ENCODE peak calls at places on chromosomes 6 and 20, in five cellular contexts. One of them, this sample, is unnamed.
A peak's percentile ranks its signal among the peaks of the same experiment; 100 is the strongest.

GRCh38 chr6:125157280-125157679 is 3.7 kb downstream of the TPD52L1 start:
- DNase-seq in fibroblast of mammary gland: no peak
- DNase-seq in stomach: no peak
- DNase-seq in Peyer's patch: no peak
- DNase-seq in lung: no peak
- DNase-seq in this sample: no peak

GRCh38 chr6:32906539-32906938 is 34.3 kb downstream of the HLA-DMB start:
- DNase-seq in fibroblast of mammary gland: peak; percentile 45
- DNase-seq in stomach: no peak
- DNase-seq in Peyer's patch: no peak
- DNase-seq in lung: no peak
- DNase-seq in this sample: no peak

GRCh38 chr20:23386304-23387117 is 24.5 kb downstream of the GZF1 start:
- DNase-seq in fibroblast of mammary gland: no peak
- DNase-seq in stomach: no peak
- DNase-seq in Peyer's patch: no peak
- DNase-seq in lung: no peak
- DNase-seq in this sample: no peak

GRCh38 chr20:16761305-16761829 is 13.2 kb downstream of the OTOR start:
- DNase-seq in fibroblast of mammary gland: peak; percentile 75
- DNase-seq in stomach: peak; percentile 45
- DNase-seq in Peyer's patch: peak; percentile 67
- DNase-seq in lung: peak; percentile 45
- DNase-seq in this sample: peak; percentile 72

GRCh38 chr6:136123464-136123863 is 126.6 kb downstream of the MTFR2 start:
- DNase-seq in fibroblast of mammary gland: peak; percentile 63
- DNase-seq in stomach: no peak
- DNase-seq in Peyer's patch: no peak
- DNase-seq in lung: no peak
- DNase-seq in this sample: no peak

GRCh38 chr6:148513145-148514071 is 170.8 kb downstream of the SASH1 start:
- DNase-seq in fibroblast of mammary gland: peak; percentile 83
- DNase-seq in stomach: no peak
- DNase-seq in Peyer's patch: no peak
- DNase-seq in lung: no peak
- DNase-seq in this sample: no peak

GRCh38 chr20:52031574-52032303 is 159.8 kb downstream of the ZFP64 start:
- DNase-seq in fibroblast of mammary gland: peak; percentile 74
- DNase-seq in stomach: no peak
- DNase-seq in Peyer's patch: peak; percentile 54
- DNase-seq in lung: no peak
- DNase-seq in this sample: no peak

GRCh38 chr6:169168302-169168630 is 85.4 kb downstream of the THBS2 start:
- DNase-seq in fibroblast of mammary gland: no peak
- DNase-seq in stomach: peak; percentile 4
- DNase-seq in Peyer's patch: no peak
- DNase-seq in lung: no peak
- DNase-seq in this sample: no peak

GRCh38 chr6:153045271-153045670 is 42.8 kb upstream of the MTRF1L start:
- DNase-seq in fibroblast of mammary gland: no peak
- DNase-seq in stomach: no peak
- DNase-seq in Peyer's patch: no peak
- DNase-seq in lung: no peak
- DNase-seq in this sample: no peak

GRCh38 chr6:54805077-54805476 is 41.5 kb upstream of the FAM83B start:
- DNase-seq in fibroblast of mammary gland: no peak
- DNase-seq in stomach: no peak
- DNase-seq in Peyer's patch: no peak
- DNase-seq in lung: no peak
- DNase-seq in this sample: no peak

GRCh38 chr6:158253248-158253647 is 59.0 kb upstream of the TULP4 start:
- DNase-seq in fibroblast of mammary gland: no peak
- DNase-seq in stomach: no peak
- DNase-seq in Peyer's patch: no peak
- DNase-seq in lung: no peak
- DNase-seq in this sample: no peak

GRCh38 chr20:23299673-23300050 is 50.9 kb upstream of the NXT1 start:
- DNase-seq in fibroblast of mammary gland: no peak
- DNase-seq in stomach: no peak
- DNase-seq in Peyer's patch: no peak
- DNase-seq in lung: no peak
- DNase-seq in this sample: no peak

GRCh38 chr20:40807094-40807623 is 118.1 kb upstream of the MAFB start:
- DNase-seq in fibroblast of mammary gland: no peak
- DNase-seq in stomach: no peak
- DNase-seq in Peyer's patch: no peak
- DNase-seq in lung: no peak
- DNase-seq in this sample: no peak

GRCh38 chr6:132161283-132161682 is 210.1 kb upstream of the CCN2 start:
- DNase-seq in fibroblast of mammary gland: peak; percentile 64
- DNase-seq in stomach: no peak
- DNase-seq in Peyer's patch: no peak
- DNase-seq in lung: no peak
- DNase-seq in this sample: peak; percentile 51

GRCh38 chr6:90918361-90918760 is 331.5 kb upstream of the MAP3K7 start:
- DNase-seq in fibroblast of mammary gland: no peak
- DNase-seq in stomach: no peak
- DNase-seq in Peyer's patch: no peak
- DNase-seq in lung: no peak
- DNase-seq in this sample: no peak

GRCh38 chr6:28609672-28610071 is 84.0 kb downstream of the GPX5 start:
- DNase-seq in fibroblast of mammary gland: no peak
- DNase-seq in stomach: no peak
- DNase-seq in Peyer's patch: no peak
- DNase-seq in lung: no peak
- DNase-seq in this sample: no peak

GRCh38 chr6:113385020-113385431 is 472.1 kb upstream of the MARCKS start:
- DNase-seq in fibroblast of mammary gland: peak; percentile 42
- DNase-seq in stomach: no peak
- DNase-seq in Peyer's patch: no peak
- DNase-seq in lung: no peak
- DNase-seq in this sample: no peak

GRCh38 chr6:148682990-148683389 is 63.8 kb upstream of the UST start:
- DNase-seq in fibroblast of mammary gland: no peak
- DNase-seq in stomach: no peak
- DNase-seq in Peyer's patch: no peak
- DNase-seq in lung: no peak
- DNase-seq in this sample: no peak

GRCh38 chr6:33610057-33610456 is 11.1 kb upstream of the ITPR3 start:
- DNase-seq in fibroblast of mammary gland: no peak
- DNase-seq in stomach: no peak
- DNase-seq in Peyer's patch: no peak
- DNase-seq in lung: no peak
- DNase-seq in this sample: peak; percentile 42

GRCh38 chr6:143806282-143807102 is 36.6 kb upstream of the LTV1 start:
- DNase-seq in fibroblast of mammary gland: peak; percentile 86
- DNase-seq in stomach: no peak
- DNase-seq in Peyer's patch: no peak
- DNase-seq in lung: peak; percentile 30
- DNase-seq in this sample: peak; percentile 67

GRCh38 chr6:9482030-9482731 is 932.7 kb downstream of the TFAP2A start:
- DNase-seq in fibroblast of mammary gland: peak; percentile 94
- DNase-seq in stomach: no peak
- DNase-seq in Peyer's patch: no peak
- DNase-seq in lung: no peak
- DNase-seq in this sample: peak; percentile 94

GRCh38 chr6:32956176-32956575 is 3.3 kb upstream of the HLA-DMA start:
- DNase-seq in fibroblast of mammary gland: no peak
- DNase-seq in stomach: no peak
- DNase-seq in Peyer's patch: no peak
- DNase-seq in lung: no peak
- DNase-seq in this sample: no peak

GRCh38 chr20:63968928-63969760 is 586 bp downstream of the ZNF512B start:
- DNase-seq in fibroblast of mammary gland: no peak
- DNase-seq in stomach: peak; percentile 27
- DNase-seq in Peyer's patch: peak; percentile 71
- DNase-seq in lung: no peak
- DNase-seq in this sample: no peak

GRCh38 chr6:131976545-131977061 is 25.4 kb upstream of the CCN2 start:
- DNase-seq in fibroblast of mammary gland: peak; percentile 23
- DNase-seq in stomach: no peak
- DNase-seq in Peyer's patch: no peak
- DNase-seq in lung: no peak
- DNase-seq in this sample: no peak

GRCh38 chr20:53394433-53394832 is 199.2 kb downstream of the ZNF217 start:
- DNase-seq in fibroblast of mammary gland: no peak
- DNase-seq in stomach: no peak
- DNase-seq in Peyer's patch: no peak
- DNase-seq in lung: no peak
- DNase-seq in this sample: no peak

GRCh38 chr6:57162008-57162407 is 10.1 kb upstream of the BAG2 start:
- DNase-seq in fibroblast of mammary gland: no peak
- DNase-seq in stomach: no peak
- DNase-seq in Peyer's patch: no peak
- DNase-seq in lung: no peak
- DNase-seq in this sample: no peak

GRCh38 chr20:24764825-24765224 is 184.2 kb upstream of the CST7 start:
- DNase-seq in fibroblast of mammary gland: no peak
- DNase-seq in stomach: peak; percentile 20
- DNase-seq in Peyer's patch: no peak
- DNase-seq in lung: no peak
- DNase-seq in this sample: no peak

GRCh38 chr20:60649541-60649940 is 602.5 kb upstream of the CDH4 start:
- DNase-seq in fibroblast of mammary gland: no peak
- DNase-seq in stomach: no peak
- DNase-seq in Peyer's patch: no peak
- DNase-seq in lung: no peak
- DNase-seq in this sample: no peak

GRCh38 chr6:101462576-101462975 is 69.1 kb downstream of the GRIK2 start:
- DNase-seq in fibroblast of mammary gland: peak; percentile 63
- DNase-seq in stomach: no peak
- DNase-seq in Peyer's patch: no peak
- DNase-seq in lung: no peak
- DNase-seq in this sample: peak; percentile 4

GRCh38 chr6:127192911-127193503 is 73.7 kb upstream of the RNF146 start:
- DNase-seq in fibroblast of mammary gland: peak; percentile 82
- DNase-seq in stomach: no peak
- DNase-seq in Peyer's patch: no peak
- DNase-seq in lung: no peak
- DNase-seq in this sample: peak; percentile 14

GRCh38 chr6:150150458-150150820 is 7.6 kb downstream of the PPP1R14C start:
- DNase-seq in fibroblast of mammary gland: no peak
- DNase-seq in stomach: no peak
- DNase-seq in Peyer's patch: no peak
- DNase-seq in lung: no peak
- DNase-seq in this sample: no peak

GRCh38 chr6:108359901-108360882 is 65.3 kb downstream of the AFG1L start:
- DNase-seq in fibroblast of mammary gland: peak; percentile 6
- DNase-seq in stomach: no peak
- DNase-seq in Peyer's patch: no peak
- DNase-seq in lung: no peak
- DNase-seq in this sample: no peak
- TF ChIP-seq CTCF in fibroblast of mammary gland: peak; percentile 11
- TF ChIP-seq CTCF in stomach: no peak
- TF ChIP-seq CTCF in Peyer's patch: peak; percentile 23
- TF ChIP-seq CTCF in lung: no peak
- TF ChIP-seq CTCF in this sample: no peak

GRCh38 chr20:32638848-32639247 is 34.9 kb downstream of the C20orf203 start:
- DNase-seq in fibroblast of mammary gland: no peak
- DNase-seq in stomach: peak; percentile 33
- DNase-seq in Peyer's patch: no peak
- DNase-seq in lung: no peak
- DNase-seq in this sample: peak; percentile 61
- TF ChIP-seq CTCF in fibroblast of mammary gland: no peak
- TF ChIP-seq CTCF in stomach: no peak
- TF ChIP-seq CTCF in Peyer's patch: no peak
- TF ChIP-seq CTCF in lung: no peak
- TF ChIP-seq CTCF in this sample: no peak

GRCh38 chr6:133631421-133631820 is 257.5 kb upstream of the TCF21 start:
- DNase-seq in fibroblast of mammary gland: peak; percentile 49
- DNase-seq in stomach: no peak
- DNase-seq in Peyer's patch: no peak
- DNase-seq in lung: no peak
- DNase-seq in this sample: peak; percentile 48
- TF ChIP-seq CTCF in fibroblast of mammary gland: peak; percentile 20
- TF ChIP-seq CTCF in stomach: no peak
- TF ChIP-seq CTCF in Peyer's patch: no peak
- TF ChIP-seq CTCF in lung: no peak
- TF ChIP-seq CTCF in this sample: no peak

GRCh38 chr20:47780990-47781389 is 4.3 kb downstream of the SULF2 start:
- DNase-seq in fibroblast of mammary gland: no peak
- DNase-seq in stomach: no peak
- DNase-seq in Peyer's patch: no peak
- DNase-seq in lung: no peak
- DNase-seq in this sample: no peak
- TF ChIP-seq CTCF in fibroblast of mammary gland: no peak
- TF ChIP-seq CTCF in stomach: no peak
- TF ChIP-seq CTCF in Peyer's patch: no peak
- TF ChIP-seq CTCF in lung: no peak
- TF ChIP-seq CTCF in this sample: no peak

GRCh38 chr6:155444120-155444917 is 11.3 kb downstream of the NOX3 start:
- DNase-seq in fibroblast of mammary gland: no peak
- DNase-seq in stomach: no peak
- DNase-seq in Peyer's patch: no peak
- DNase-seq in lung: no peak
- DNase-seq in this sample: no peak
- TF ChIP-seq CTCF in fibroblast of mammary gland: no peak
- TF ChIP-seq CTCF in stomach: no peak
- TF ChIP-seq CTCF in Peyer's patch: no peak
- TF ChIP-seq CTCF in lung: no peak
- TF ChIP-seq CTCF in this sample: no peak

GRCh38 chr20:57200882-57201723 is 65.3 kb downstream of the BMP7 start:
- DNase-seq in fibroblast of mammary gland: no peak
- DNase-seq in stomach: no peak
- DNase-seq in Peyer's patch: no peak
- DNase-seq in lung: no peak
- DNase-seq in this sample: peak; percentile 30

GRCh38 chr20:57202309-57202708 is 64.1 kb downstream of the BMP7 start:
- DNase-seq in fibroblast of mammary gland: no peak
- DNase-seq in stomach: no peak
- DNase-seq in Peyer's patch: no peak
- DNase-seq in lung: no peak
- DNase-seq in this sample: no peak

GRCh38 chr20:57205625-57206219 is 60.7 kb downstream of the BMP7 start:
- DNase-seq in fibroblast of mammary gland: peak; percentile 87
- DNase-seq in stomach: no peak
- DNase-seq in Peyer's patch: no peak
- DNase-seq in lung: no peak
- DNase-seq in this sample: peak; percentile 86

GRCh38 chr20:57203986-57204385 is 62.5 kb downstream of the BMP7 start:
- DNase-seq in fibroblast of mammary gland: no peak
- DNase-seq in stomach: no peak
- DNase-seq in Peyer's patch: no peak
- DNase-seq in lung: no peak
- DNase-seq in this sample: no peak

GRCh38 chr20:57203204-57203603 is 63.2 kb downstream of the BMP7 start:
- DNase-seq in fibroblast of mammary gland: no peak
- DNase-seq in stomach: no peak
- DNase-seq in Peyer's patch: no peak
- DNase-seq in lung: no peak
- DNase-seq in this sample: no peak
- TF ChIP-seq CTCF in fibroblast of mammary gland: no peak
- TF ChIP-seq CTCF in stomach: no peak
- TF ChIP-seq CTCF in Peyer's patch: no peak
- TF ChIP-seq CTCF in lung: no peak
- TF ChIP-seq CTCF in this sample: no peak